ENCODE peak calls at places on chromosome 1, in ten cellular contexts. T is NCI-H345, D is MCF 10A, S is GM13976, G is heart right ventricle, J is RWPE1, F is adrenal gland, O is NCI-H2107, I is T-helper 1 cell, P is skeletal muscle cell. B is an unnamed sample.

GRCh38 chr1:170700842-170701305 is 36.9 kb downstream of the PRRX1 start:
- DNase-seq in T (no peak), D (no peak), S (no peak), G (no peak), J (no peak), F (no peak), O (no peak), I (no peak), P (no peak), B (no peak)

GRCh38 chr1:30586671-30587070 is 136.7 kb downstream of the MATN1 start:
- DNase-seq in T (no peak), D (no peak), S (peak), G (no peak), J (no peak), F (no peak), O (no peak), I (no peak), P (no peak), B (peak)

GRCh38 chr1:85295654-85296053 is 19.2 kb upstream of the BCL10 start:
- DNase-seq in T (no peak), D (no peak), S (no peak), G (no peak), J (no peak), F (no peak), O (no peak), I (no peak), P (no peak), B (peak)

GRCh38 chr1:21494196-21494595 is 15.0 kb upstream of the ALPL start:
- DNase-seq in T (no peak), D (no peak), S (no peak), G (no peak), J (no peak), F (no peak), O (no peak), I (no peak), P (no peak), B (no peak)

GRCh38 chr1:117366982-117367768 is at the start of gene MAN1A2:
- DNase-seq in T (peak), D (peak), S (peak), G (peak), J (peak), F (peak), O (peak), I (peak), P (peak), B (peak)

GRCh38 chr1:238951809-238952208 is 434.6 kb upstream of the CHRM3 start:
- DNase-seq in T (no peak), D (peak), S (no peak), G (no peak), J (peak), F (peak), O (no peak), I (no peak), P (peak), B (no peak)

GRCh38 chr1:244210884-244211558 is 159.9 kb downstream of the ZBTB18 start:
- DNase-seq in T (no peak), D (peak), S (no peak), G (no peak), J (no peak), F (no peak), O (no peak), I (no peak), P (no peak), B (no peak)

GRCh38 chr1:202007703-202008489 is 2.5 kb upstream of the ELF3 start:
- DNase-seq in T (peak), D (no peak), S (no peak), G (no peak), J (peak), F (no peak), O (no peak), I (no peak), P (no peak), B (no peak)

GRCh38 chr1:17874665-17875064 is 119.5 kb downstream of the ACTL8 start:
- DNase-seq in T (no peak), D (peak), S (no peak), G (no peak), J (peak), F (no peak), O (no peak), I (no peak), P (peak), B (no peak)

GRCh38 chr1:204345425-204345824 is 14.3 kb downstream of the PLEKHA6 start:
- DNase-seq in T (no peak), D (no peak), S (no peak), G (no peak), J (no peak), F (no peak), O (no peak), I (no peak), P (no peak), B (no peak)

GRCh38 chr1:233045591-233045990 is 95.2 kb downstream of the NTPCR start:
- DNase-seq in T (no peak), D (no peak), S (no peak), G (no peak), J (no peak), F (no peak), O (no peak), I (no peak), P (peak), B (no peak)

GRCh38 chr1:107622975-107623374 is 342.0 kb downstream of the VAV3 start:
- DNase-seq in T (no peak), D (peak), S (no peak), G (no peak), J (no peak), F (no peak), O (no peak), I (peak), P (peak), B (no peak)

GRCh38 chr1:46173361-46173856 is 1.5 kb upstream of the TSPAN1 start:
- DNase-seq in T (peak), D (no peak), S (no peak), G (no peak), J (no peak), F (no peak), O (peak), I (no peak), P (peak), B (no peak)

GRCh38 chr1:7564097-7564496 is 207.0 kb upstream of the VAMP3 start:
- DNase-seq in T (no peak), D (no peak), S (no peak), G (no peak), J (no peak), F (no peak), O (no peak), I (no peak), P (no peak), B (no peak)

GRCh38 chr1:20290624-20291597 is at the start of gene VWA5B1:
- DNase-seq in T (peak), D (no peak), S (no peak), G (no peak), J (no peak), F (no peak), O (no peak), I (no peak), P (no peak), B (no peak)

GRCh38 chr1:51754666-51755065 is 123.9 kb downstream of the NRDC start:
- DNase-seq in T (no peak), D (no peak), S (no peak), G (no peak), J (no peak), F (no peak), O (no peak), I (no peak), P (no peak), B (no peak)

GRCh38 chr1:3011127-3011526 is 10.1 kb upstream of the ACTRT2 start:
- DNase-seq in T (no peak), D (no peak), S (no peak), G (no peak), J (no peak), F (no peak), O (no peak), I (no peak), P (no peak), B (peak)

GRCh38 chr1:218701131-218701530 is 356.0 kb downstream of the TGFB2 start:
- DNase-seq in T (no peak), D (no peak), S (no peak), G (no peak), J (no peak), F (no peak), O (no peak), I (no peak), P (no peak), B (no peak)

GRCh38 chr1:151009674-151010345 is 1.6 kb downstream of the PRUNE1 start:
- DNase-seq in T (no peak), D (no peak), S (no peak), G (no peak), J (no peak), F (no peak), O (no peak), I (no peak), P (no peak), B (no peak)

GRCh38 chr1:69090170-69090569 is 477.6 kb upstream of the LRRC7 start:
- DNase-seq in T (no peak), D (no peak), S (no peak), G (no peak), J (no peak), F (no peak), O (no peak), I (no peak), P (no peak), B (no peak)

GRCh38 chr1:8096105-8097011 is 70.2 kb upstream of the ERRFI1 start:
- DNase-seq in T (no peak), D (peak), S (no peak), G (no peak), J (peak), F (no peak), O (no peak), I (peak), P (peak), B (no peak)

GRCh38 chr1:6805004-6805416 is 19.8 kb downstream of the CAMTA1 start:
- DNase-seq in T (no peak), D (no peak), S (no peak), G (no peak), J (no peak), F (no peak), O (no peak), I (no peak), P (peak), B (no peak)

GRCh38 chr1:153728305-153729066 is 636 bp downstream of the INTS3 start:
- DNase-seq in T (peak), D (peak), S (no peak), G (peak), J (peak), F (peak), O (no peak), I (no peak), P (no peak), B (peak)

GRCh38 chr1:240058049-240058448 is 33.6 kb upstream of the FMN2 start:
- DNase-seq in T (no peak), D (no peak), S (no peak), G (no peak), J (no peak), F (no peak), O (no peak), I (no peak), P (no peak), B (no peak)

GRCh38 chr1:42982641-42983040 is 24.0 kb upstream of the SLC2A1 start:
- DNase-seq in T (no peak), D (no peak), S (no peak), G (no peak), J (no peak), F (no peak), O (no peak), I (no peak), P (no peak), B (no peak)

GRCh38 chr1:248045209-248045608 is 1.4 kb upstream of the OR2L3 start:
- DNase-seq in T (no peak), D (no peak), S (no peak), G (no peak), J (no peak), F (no peak), O (no peak), I (no peak), P (no peak), B (no peak)

GRCh38 chr1:118154220-118154619 is 30.8 kb downstream of the SPAG17 start:
- DNase-seq in T (peak), D (peak), S (peak), G (no peak), J (peak), F (no peak), O (no peak), I (no peak), P (no peak), B (no peak)

GRCh38 chr1:164592634-164593033 is 33.6 kb downstream of the PBX1 start:
- DNase-seq in T (no peak), D (no peak), S (no peak), G (no peak), J (no peak), F (no peak), O (no peak), I (no peak), P (no peak), B (no peak)

GRCh38 chr1:55141295-55141893 is 73.8 kb downstream of the USP24 start:
- DNase-seq in T (no peak), D (no peak), S (no peak), G (no peak), J (no peak), F (no peak), O (no peak), I (no peak), P (no peak), B (no peak)

GRCh38 chr1:151596166-151596933 is 15.5 kb upstream of the SNX27 start:
- DNase-seq in T (peak), D (peak), S (no peak), G (no peak), J (peak), F (no peak), O (no peak), I (no peak), P (no peak), B (no peak)

GRCh38 chr1:19990703-19991102 is 11.3 kb upstream of the PLA2G2A start:
- DNase-seq in T (no peak), D (no peak), S (no peak), G (no peak), J (no peak), F (no peak), O (no peak), I (no peak), P (no peak), B (no peak)

GRCh38 chr1:1122078-1122811 is 6.4 kb upstream of the C1orf159 start:
- DNase-seq in T (peak), D (peak), S (peak), G (peak), J (peak), F (peak), O (no peak), I (peak), P (no peak), B (peak)

GRCh38 chr1:22325531-22326371 is 125.9 kb upstream of the ZBTB40 start:
- DNase-seq in T (no peak), D (no peak), S (no peak), G (no peak), J (no peak), F (no peak), O (no peak), I (no peak), P (no peak), B (peak)

B was measured in lower leg skin.